ENCODE peak calls at places on chromosome 1, in six cellular contexts. J is nucleus accumbens; Q is Right ventricle myocardium superior; R is activated T-cell treated with anti-CD3 and anti-CD28 coated beads, Interleukin-2, amount 50 U/mL, for 72 hours; V is OCI-M1; C is ascending aorta. B is an unnamed sample.

GRCh38 chr1:11898831-11899467 is 27.3 kb downstream of the KIAA2013 start:
- DNase-seq in J (no peak), Q (no peak), R (no peak), V (no peak), C (no peak), B (no peak)

GRCh38 chr1:226980122-226980551 is 40.0 kb downstream of the COQ8A start:
- DNase-seq in J (no peak), Q (no peak), R (no peak), V (no peak), C (no peak), B (no peak)

GRCh38 chr1:13535227-13535626 is 21.4 kb upstream of the LRRC38 start:
- DNase-seq in J (no peak), Q (peak), R (no peak), V (no peak), C (no peak), B (no peak)

GRCh38 chr1:25888426-25888987 is 13.0 kb upstream of the PAQR7 start:
- DNase-seq in J (no peak), Q (no peak), R (no peak), V (no peak), C (no peak), B (no peak)

GRCh38 chr1:223504741-223505140 is 111.5 kb downstream of the CCDC185 start:
- DNase-seq in J (peak), Q (no peak), R (no peak), V (peak), C (no peak), B (peak)

GRCh38 chr1:84096121-84096635 is 47.9 kb upstream of the PRKACB start:
- DNase-seq in J (no peak), Q (no peak), R (no peak), V (no peak), C (no peak), B (no peak)

GRCh38 chr1:157369808-157370521 is 182.3 kb downstream of the FCRL5 start:
- DNase-seq in J (no peak), Q (no peak), R (peak), V (peak), C (no peak), B (peak)

GRCh38 chr1:192485692-192486436 is 89.7 kb upstream of the RGS1 start:
- DNase-seq in J (no peak), Q (peak), R (no peak), V (peak), C (peak), B (peak)

GRCh38 chr1:34987018-34987417 is 1.9 kb upstream of the TMEM35B start:
- DNase-seq in J (no peak), Q (no peak), R (no peak), V (no peak), C (no peak), B (no peak)

GRCh38 chr1:182829285-182829932 is 9.7 kb upstream of the DHX9 start:
- DNase-seq in J (no peak), Q (no peak), R (no peak), V (no peak), C (no peak), B (no peak)

GRCh38 chr1:111620412-111620971 is 903 bp downstream of the RAP1A start:
- DNase-seq in J (no peak), Q (no peak), R (no peak), V (peak), C (no peak), B (peak)

GRCh38 chr1:147225193-147225730 is at the start of gene FMO5:
- DNase-seq in J (no peak), Q (peak), R (peak), V (peak), C (no peak), B (peak)

GRCh38 chr1:102837551-102837950 is 270.8 kb downstream of the COL11A1 start:
- DNase-seq in J (no peak), Q (no peak), R (no peak), V (no peak), C (no peak), B (no peak)

GRCh38 chr1:203361843-203362524 is 11.1 kb upstream of the FMOD start:
- DNase-seq in J (no peak), Q (no peak), R (no peak), V (no peak), C (no peak), B (no peak)

GRCh38 chr1:157226739-157227138 is 88.5 kb upstream of the ETV3 start:
- DNase-seq in J (no peak), Q (no peak), R (no peak), V (peak), C (no peak), B (no peak)

GRCh38 chr1:207847116-207847515 is 63.8 kb downstream of the CD34 start:
- DNase-seq in J (no peak), Q (no peak), R (no peak), V (no peak), C (no peak), B (no peak)

GRCh38 chr1:10107985-10108663 is 75.4 kb downstream of the UBE4B start:
- DNase-seq in J (no peak), Q (no peak), R (no peak), V (no peak), C (no peak), B (peak)

GRCh38 chr1:205442051-205442721 is 13.7 kb downstream of the BLACAT1 start:
- DNase-seq in J (no peak), Q (no peak), R (no peak), V (no peak), C (no peak), B (no peak)

GRCh38 chr1:225468270-225469020 is 40.6 kb upstream of the LBR start:
- DNase-seq in J (no peak), Q (peak), R (peak), V (no peak), C (no peak), B (no peak)

GRCh38 chr1:31831397-31832378 is 15.9 kb upstream of the SPOCD1 start:
- DNase-seq in J (no peak), Q (no peak), R (no peak), V (no peak), C (no peak), B (no peak)

GRCh38 chr1:63261736-63262142 is 60.6 kb upstream of the FOXD3 start:
- DNase-seq in J (no peak), Q (no peak), R (no peak), V (peak), C (no peak), B (no peak)

GRCh38 chr1:37946703-37947360 is at the start of gene INPP5B:
- DNase-seq in J (peak), Q (peak), R (peak), V (peak), C (peak), B (peak)

GRCh38 chr1:167137285-167138192 is 43.7 kb downstream of the STYXL2 start:
- DNase-seq in J (no peak), Q (no peak), R (no peak), V (no peak), C (no peak), B (peak)

GRCh38 chr1:213568929-213569815 is 418.6 kb upstream of the PROX1 start:
- DNase-seq in J (no peak), Q (no peak), R (no peak), V (no peak), C (no peak), B (no peak)

GRCh38 chr1:210132582-210132981 is 100.0 kb upstream of the SERTAD4 start:
- DNase-seq in J (no peak), Q (no peak), R (no peak), V (peak), C (no peak), B (peak)

GRCh38 chr1:210330279-210330866 is 1.7 kb downstream of the HHAT start:
- DNase-seq in J (no peak), Q (no peak), R (no peak), V (peak), C (no peak), B (peak)

GRCh38 chr1:5744911-5745431 is 247.3 kb downstream of the NPHP4 start:
- DNase-seq in J (peak), Q (peak), R (no peak), V (no peak), C (no peak), B (peak)

GRCh38 chr1:196516373-196516772 is 91.9 kb downstream of the KCNT2 start:
- DNase-seq in J (no peak), Q (no peak), R (no peak), V (peak), C (no peak), B (no peak)

GRCh38 chr1:64823691-64824476 is 79.0 kb downstream of the RAVER2 start:
- DNase-seq in J (no peak), Q (no peak), R (peak), V (peak), C (no peak), B (peak)